ENCODE peak calls at places on chromosomes 1 and 21, in eight cellular contexts. F, Z, M, W, A, C, S and T are unnamed samples.

GRCh38 chr1:113660053-113660452 is 99.2 kb downstream of the PHTF1 start:
- DNase-seq in M (no peak), Z (no peak), W (no peak), F (no peak), C (no peak), A (no peak), S (no peak), T (no peak)

GRCh38 chr1:184163674-184164470 is 112.3 kb downstream of the TSEN15 start:
- DNase-seq in Z (no peak), C (no peak), A (no peak), M (no peak), F (no peak), S (no peak), W (peak; percentile 54), T (no peak)

GRCh38 chr21:26513212-26513611 is 59.9 kb downstream of the CYYR1 start:
- DNase-seq in S (no peak), F (no peak), Z (no peak), A (no peak), C (no peak), W (no peak), M (no peak), T (no peak)

GRCh38 chr1:58781541-58782307 is 2.1 kb downstream of the JUN start:
- DNase-seq in W (peak; percentile 79), Z (peak; percentile 33), M (peak; percentile 76), A (peak; percentile 61), C (peak; percentile 71), F (peak; percentile 78), S (peak; percentile 77), T (peak; percentile 76)

GRCh38 chr1:212482352-212483153 is 49.8 kb downstream of the NENF start:
- DNase-seq in A (no peak), Z (no peak), M (no peak), S (no peak), C (no peak), W (no peak), F (no peak), T (no peak)

GRCh38 chr1:229440821-229441537 is 7.1 kb upstream of the ACTA1 start:
- DNase-seq in A (no peak), C (no peak), M (no peak), W (peak; percentile 44), F (no peak), S (no peak), Z (no peak), T (no peak)

GRCh38 chr1:171251042-171251740 is 2.9 kb downstream of the FMO1 start:
- DNase-seq in F (peak; percentile 14), M (no peak), S (peak; percentile 35), Z (no peak), C (no peak), A (peak; percentile 34), W (no peak), T (no peak)

GRCh38 chr1:25065246-25066238 is 135.5 kb upstream of the RUNX3 start:
- DNase-seq in F (no peak), A (peak; percentile 43), S (no peak), W (no peak), M (peak; percentile 50), Z (peak; percentile 49), C (no peak), T (no peak)

GRCh38 chr1:210244746-210245367 is 12.3 kb downstream of the SERTAD4 start:
- DNase-seq in C (no peak), S (no peak), Z (no peak), A (no peak), W (no peak), F (no peak), M (no peak), T (no peak)

GRCh38 chr1:23394176-23394575 is 24.5 kb upstream of the ZNF436 start:
- DNase-seq in W (no peak), Z (no peak), M (no peak), F (no peak), C (no peak), S (no peak), A (no peak), T (no peak)

GRCh38 chr1:185695299-185695698 is 38.9 kb upstream of the HMCN1 start:
- DNase-seq in C (no peak), A (no peak), W (no peak), Z (no peak), M (no peak), F (no peak), S (no peak), T (no peak)

GRCh38 chr1:200969726-200970521 is 53.6 kb downstream of the KIF21B start:
- DNase-seq in C (no peak), M (peak; percentile 39), Z (no peak), S (no peak), W (no peak), F (no peak), A (no peak), T (no peak)
- TF ChIP-seq CTCF in C (no peak), M (no peak), Z (no peak), S (no peak), W (no peak), F (no peak), A (no peak), T (no peak)

GRCh38 chr1:40187399-40187798 is 26.2 kb downstream of the RLF start:
- DNase-seq in A (no peak), Z (no peak), F (no peak), C (no peak), M (no peak), W (no peak), S (no peak), T (no peak)
- H3K4me1 ChIP-seq in A (peaks cover 17% of the 10 kb centered on the region), Z (peaks cover 18% of the 10 kb centered on the region), F (peaks cover 6% of the 10 kb centered on the region), C (no peaks in the 10 kb centered on the region), M (no peaks in the 10 kb centered on the region), W (peaks cover 34% of the 10 kb centered on the region), S (no peaks in the 10 kb centered on the region), T (peaks cover 66% of the 10 kb centered on the region)

DNA sequence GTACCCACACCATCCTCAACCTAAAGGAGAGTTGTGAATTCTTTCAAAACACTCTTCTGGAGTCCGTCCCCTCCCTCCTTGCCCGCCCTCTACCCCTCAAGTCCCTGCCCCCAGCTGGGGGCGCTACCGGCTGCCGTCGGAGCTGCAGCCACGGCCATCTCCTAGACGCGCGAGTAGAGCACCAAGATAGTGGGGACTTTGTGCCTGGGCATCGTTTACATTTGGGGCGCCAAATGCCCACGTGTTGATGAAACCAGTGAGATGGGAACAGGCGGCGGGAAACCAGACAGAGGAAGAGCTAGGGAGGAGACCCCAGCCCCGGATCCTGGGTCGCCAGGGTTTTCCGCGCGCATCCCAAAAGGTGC is 647 bp upstream of the OLIG2 start:
- DNase-seq in W (no peak), Z (no peak), A (no peak), F (no peak), S (no peak), C (no peak), M (no peak), T (no peak)
- H3K4me3 ChIP-seq in W (no peak overlapping the region), Z (no peak overlapping the region), A (no peak overlapping the region), F (no peak overlapping the region), S (no peak overlapping the region), C (no peak overlapping the region), M (no peak overlapping the region), T (no peak overlapping the region)

DNA sequence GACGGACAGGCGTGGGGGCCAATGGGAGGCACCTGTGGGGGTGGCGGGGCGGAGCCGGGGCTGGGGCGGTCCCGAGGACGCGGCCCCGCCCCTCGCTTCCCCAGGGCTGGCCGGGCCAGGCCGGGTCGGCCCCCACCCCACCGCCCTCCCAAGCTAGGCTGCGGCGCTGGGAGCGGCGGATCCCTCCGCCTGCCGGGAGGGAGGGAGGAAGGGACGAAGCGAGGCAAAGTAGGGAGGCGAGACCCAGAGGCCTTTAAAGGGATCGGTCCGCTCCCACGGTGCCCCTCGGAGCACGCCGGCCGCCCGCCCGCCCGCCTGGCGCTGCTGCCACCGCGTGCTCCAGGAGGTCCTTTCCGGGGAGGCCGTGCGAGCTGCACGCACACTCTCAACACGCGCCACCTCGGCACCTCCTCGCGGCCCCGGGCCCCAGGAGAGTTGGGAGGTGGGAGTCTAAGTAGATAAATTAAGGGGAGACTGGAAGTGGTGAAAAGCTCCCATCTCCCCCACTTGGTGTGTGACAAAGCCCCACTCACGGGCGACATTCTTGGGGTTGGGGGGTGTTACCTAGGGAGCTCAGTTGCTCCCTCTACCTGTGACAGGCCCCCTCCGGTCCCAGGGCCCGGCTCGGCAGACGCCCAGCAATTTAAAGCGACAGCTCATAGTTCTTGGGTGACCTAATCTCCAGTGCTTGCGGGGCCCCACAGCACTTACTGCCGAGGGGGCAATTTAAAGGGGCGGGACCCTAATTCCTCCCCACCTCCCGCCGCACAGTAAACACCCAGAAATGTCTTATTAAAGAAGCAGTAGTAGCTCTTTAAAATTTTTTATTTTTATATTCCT is 492 bp upstream of the MEF2D start:
- DNase-seq in S (peak; percentile 95), Z (peak; percentile 94), C (peak; percentile 93), M (peak; percentile 97), F (peak; percentile 95), A (peak; percentile 95), W (peak; percentile 96), T (peak; percentile 95)
- TF ChIP-seq CTCF in S (peak; percentile 68), Z (peak; percentile 68), C (no peak), M (peak; percentile 42), F (peak; percentile 63), A (peak; percentile 23), W (peak; percentile 58), T (peak; percentile 62)

GRCh38 chr21:41931041-41931451 is 22.8 kb downstream of the C2CD2 start:
- DNase-seq in M (no peak), W (no peak), C (no peak), S (no peak), F (no peak), A (peak; percentile 30), Z (no peak), T (no peak)
- H3K4me1 ChIP-seq in M (no peaks in the 10 kb centered on the region), W (peaks cover 33% of the 10 kb centered on the region), C (no peaks in the 10 kb centered on the region), S (peaks cover 31% of the 10 kb centered on the region), F (peaks cover 3% of the 10 kb centered on the region), A (peaks cover 52% of the 10 kb centered on the region), Z (peaks cover 11% of the 10 kb centered on the region), T (peaks cover 58% of the 10 kb centered on the region)

GRCh38 chr1:226497991-226498689 is 50.4 kb upstream of the STUM start:
- DNase-seq in Z (no peak), S (no peak), W (no peak), F (no peak), C (no peak), M (no peak), A (no peak), T (no peak)

GRCh38 chr1:226498690-226499008 is 49.9 kb upstream of the STUM start:
- DNase-seq in F (no peak), S (no peak), W (no peak), C (no peak), M (no peak), A (no peak), Z (no peak), T (no peak)

GRCh38 chr1:226496616-226497015 is 51.9 kb upstream of the STUM start:
- DNase-seq in S (no peak), A (no peak), M (no peak), C (no peak), Z (no peak), W (no peak), F (no peak), T (no peak)

GRCh38 chr1:226497276-226497833 is 51.2 kb upstream of the STUM start:
- DNase-seq in W (no peak), C (no peak), A (no peak), Z (no peak), F (no peak), S (peak; percentile 24), M (no peak), T (no peak)

DNA sequence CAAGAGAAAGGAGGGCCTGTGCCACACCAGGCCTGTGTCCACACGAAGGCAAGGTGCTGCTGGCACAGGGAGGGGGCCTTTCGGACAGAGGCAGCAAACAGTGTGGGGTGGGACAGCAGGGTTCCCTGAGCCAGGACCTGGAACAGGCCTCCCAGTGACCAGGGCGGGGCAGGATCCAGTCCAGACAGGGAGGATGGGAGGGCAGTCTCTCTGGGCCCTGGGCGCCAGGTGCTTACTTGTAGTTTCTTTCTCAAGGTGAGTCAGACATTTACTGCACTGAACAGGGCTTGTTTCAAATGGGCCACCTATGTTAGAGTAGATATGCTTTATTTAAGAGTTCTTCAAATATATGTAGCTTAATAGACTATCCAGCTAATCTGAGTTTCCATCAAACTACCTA is 52.8 kb upstream of the STUM start:
- DNase-seq in C (no peak), A (no peak), W (no peak), S (peak; percentile 96), M (no peak), F (no peak), Z (no peak), T (no peak)
- H3K4me3 ChIP-seq in C (no peak overlapping the region), A (no peak overlapping the region), W (no peak overlapping the region), S (no peak overlapping the region), M (no peak overlapping the region), F (no peak overlapping the region), Z (no peak overlapping the region), T (no peak overlapping the region)